ENCODE peak calls at places on chromosomes 16 and 17, in eight cellular contexts. One of them, this sample, is unnamed. For H3K4me1, the result is how much of the 10 kb centered on the place peaks cover.

GRCh38 chr16:66081967-66082366 is 284.5 kb upstream of the CDH5 start:
- DNase-seq in DND-41: no peak
- DNase-seq in upper lobe of right lung: no peak
- DNase-seq in keratinocyte: peak
- DNase-seq in small intestine: no peak
- DNase-seq in neural progenitor cell: no peak
- DNase-seq in OCI-LY7: no peak
- DNase-seq in pancreas: no peak
- DNase-seq in this sample: no peak

GRCh38 chr16:62253926-62254325 is 217.7 kb upstream of the CDH8 start:
- DNase-seq in DND-41: no peak
- DNase-seq in upper lobe of right lung: no peak
- DNase-seq in keratinocyte: peak
- DNase-seq in small intestine: no peak
- DNase-seq in neural progenitor cell: no peak
- DNase-seq in OCI-LY7: no peak
- DNase-seq in pancreas: no peak
- DNase-seq in this sample: no peak

GRCh38 chr17:69090365-69090764 is 29.6 kb upstream of the ABCA9 start:
- DNase-seq in DND-41: no peak
- DNase-seq in upper lobe of right lung: no peak
- DNase-seq in keratinocyte: no peak
- DNase-seq in small intestine: no peak
- DNase-seq in neural progenitor cell: no peak
- DNase-seq in OCI-LY7: no peak
- DNase-seq in pancreas: no peak
- DNase-seq in this sample: no peak

GRCh38 chr16:49350265-49351103 is 23.1 kb upstream of the C16orf78 start:
- DNase-seq in DND-41: peak
- DNase-seq in upper lobe of right lung: peak
- DNase-seq in keratinocyte: no peak
- DNase-seq in small intestine: peak
- DNase-seq in neural progenitor cell: peak
- DNase-seq in OCI-LY7: peak
- DNase-seq in pancreas: peak
- DNase-seq in this sample: peak

GRCh38 chr16:11672206-11673090 is 4.2 kb downstream of the SNN start:
- DNase-seq in DND-41: peak
- DNase-seq in upper lobe of right lung: no peak
- DNase-seq in keratinocyte: no peak
- DNase-seq in small intestine: no peak
- DNase-seq in neural progenitor cell: no peak
- DNase-seq in OCI-LY7: peak
- DNase-seq in pancreas: peak
- DNase-seq in this sample: no peak

GRCh38 chr16:50520451-50521245 is 27.5 kb upstream of the NKD1 start:
- DNase-seq in DND-41: no peak
- DNase-seq in upper lobe of right lung: no peak
- DNase-seq in keratinocyte: no peak
- DNase-seq in small intestine: no peak
- DNase-seq in neural progenitor cell: no peak
- DNase-seq in OCI-LY7: no peak
- DNase-seq in pancreas: no peak
- DNase-seq in this sample: no peak

GRCh38 chr16:23408242-23409201 is 44.5 kb downstream of the COG7 start:
- DNase-seq in DND-41: no peak
- DNase-seq in upper lobe of right lung: no peak
- DNase-seq in keratinocyte: no peak
- DNase-seq in small intestine: no peak
- DNase-seq in neural progenitor cell: peak
- DNase-seq in OCI-LY7: no peak
- DNase-seq in pancreas: peak
- DNase-seq in this sample: no peak

GRCh38 chr17:63120406-63120805 is 154.4 kb downstream of the TANC2 start:
- DNase-seq in DND-41: no peak
- DNase-seq in upper lobe of right lung: no peak
- DNase-seq in keratinocyte: no peak
- DNase-seq in small intestine: no peak
- DNase-seq in neural progenitor cell: no peak
- DNase-seq in OCI-LY7: no peak
- DNase-seq in pancreas: no peak
- DNase-seq in this sample: no peak

GRCh38 chr16:8026450-8026849 is 563.9 kb downstream of the TMEM114 start:
- DNase-seq in DND-41: peak
- DNase-seq in upper lobe of right lung: no peak
- DNase-seq in keratinocyte: no peak
- DNase-seq in small intestine: no peak
- DNase-seq in neural progenitor cell: peak
- DNase-seq in OCI-LY7: no peak
- DNase-seq in pancreas: no peak
- DNase-seq in this sample: no peak

GRCh38 chr17:39800540-39800939 is 62.8 kb downstream of the GRB7 start:
- DNase-seq in DND-41: peak
- DNase-seq in upper lobe of right lung: no peak
- DNase-seq in keratinocyte: no peak
- DNase-seq in small intestine: peak
- DNase-seq in neural progenitor cell: no peak
- DNase-seq in OCI-LY7: peak
- DNase-seq in pancreas: no peak
- DNase-seq in this sample: no peak

GRCh38 chr17:7862692-7863437 is 5.1 kb downstream of the CYB5D1 start:
- DNase-seq in DND-41: peak
- DNase-seq in upper lobe of right lung: no peak
- DNase-seq in keratinocyte: no peak
- DNase-seq in small intestine: no peak
- DNase-seq in neural progenitor cell: peak
- DNase-seq in OCI-LY7: peak
- DNase-seq in pancreas: peak
- DNase-seq in this sample: no peak
- H3K27ac ChIP-seq in DND-41: no peak
- H3K27ac ChIP-seq in upper lobe of right lung: no peak
- H3K27ac ChIP-seq in keratinocyte: no peak
- H3K27ac ChIP-seq in small intestine: no peak
- H3K27ac ChIP-seq in neural progenitor cell: no peak
- H3K27ac ChIP-seq in OCI-LY7: peak
- H3K27ac ChIP-seq in pancreas: no peak
- H3K27ac ChIP-seq in this sample: no peak

GRCh38 chr17:78900816-78901215 is 2.2 kb downstream of the CEP295NL start:
- DNase-seq in DND-41: no peak
- DNase-seq in upper lobe of right lung: no peak
- DNase-seq in keratinocyte: no peak
- DNase-seq in small intestine: no peak
- DNase-seq in neural progenitor cell: no peak
- DNase-seq in OCI-LY7: no peak
- DNase-seq in pancreas: no peak
- DNase-seq in this sample: no peak
- H3K4me1 ChIP-seq in DND-41: under half
- H3K4me1 ChIP-seq in upper lobe of right lung: under half
- H3K4me1 ChIP-seq in keratinocyte: under half
- H3K4me1 ChIP-seq in small intestine: under half
- H3K4me1 ChIP-seq in neural progenitor cell: under half
- H3K4me1 ChIP-seq in OCI-LY7: under half
- H3K4me1 ChIP-seq in pancreas: under half
- H3K4me1 ChIP-seq in this sample: half or more

DNA sequence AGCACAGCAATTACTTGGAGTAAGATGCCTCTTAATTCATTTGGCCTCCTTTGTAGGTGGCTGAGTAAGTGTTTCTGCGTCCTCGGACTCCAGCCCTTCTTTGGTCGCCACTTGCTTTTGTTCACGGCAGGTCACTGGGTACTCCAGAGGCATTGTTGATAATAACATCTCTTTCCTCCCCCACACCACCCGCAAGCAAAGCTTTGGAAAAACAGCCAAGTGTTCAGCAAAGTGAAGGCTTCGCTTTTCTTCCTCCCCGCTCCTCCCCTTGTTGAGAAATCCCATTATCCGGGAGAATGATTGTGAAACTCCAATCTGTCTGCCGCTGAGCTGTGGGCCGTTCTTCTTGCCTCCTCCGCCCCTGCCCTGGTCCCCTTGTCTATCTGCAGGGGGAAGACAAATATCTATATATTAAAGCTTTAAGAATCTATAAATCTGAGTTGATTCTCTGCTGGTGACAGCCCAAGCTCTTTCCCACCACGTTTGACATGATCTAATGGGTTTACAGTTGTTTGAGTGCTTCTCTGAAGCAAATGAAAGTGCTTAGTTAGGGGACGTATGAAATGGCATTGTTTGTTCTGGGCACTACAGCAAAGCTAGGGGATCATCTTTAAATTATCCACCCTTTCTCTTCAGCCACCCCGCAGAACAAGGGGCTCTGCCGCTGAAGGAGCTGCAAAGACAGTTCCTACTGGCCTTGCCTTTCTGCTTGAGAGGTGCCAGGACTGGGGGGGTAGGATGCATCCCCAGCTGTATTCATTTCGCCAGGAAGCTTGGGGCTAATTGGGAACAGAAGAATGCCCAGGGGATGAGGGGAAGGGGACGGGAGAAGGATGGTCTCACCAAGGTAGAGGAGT is 167.1 kb downstream of the CCDC182 start:
- DNase-seq in DND-41: no peak
- DNase-seq in upper lobe of right lung: no peak
- DNase-seq in keratinocyte: no peak
- DNase-seq in small intestine: no peak
- DNase-seq in neural progenitor cell: peak
- DNase-seq in OCI-LY7: no peak
- DNase-seq in pancreas: no peak
- DNase-seq in this sample: peak
- H3K4me3 ChIP-seq in DND-41: no peak
- H3K4me3 ChIP-seq in upper lobe of right lung: peak
- H3K4me3 ChIP-seq in keratinocyte: no peak
- H3K4me3 ChIP-seq in small intestine: no peak
- H3K4me3 ChIP-seq in neural progenitor cell: peak
- H3K4me3 ChIP-seq in OCI-LY7: no peak
- H3K4me3 ChIP-seq in pancreas: no peak
- H3K4me3 ChIP-seq in this sample: no peak

DNA sequence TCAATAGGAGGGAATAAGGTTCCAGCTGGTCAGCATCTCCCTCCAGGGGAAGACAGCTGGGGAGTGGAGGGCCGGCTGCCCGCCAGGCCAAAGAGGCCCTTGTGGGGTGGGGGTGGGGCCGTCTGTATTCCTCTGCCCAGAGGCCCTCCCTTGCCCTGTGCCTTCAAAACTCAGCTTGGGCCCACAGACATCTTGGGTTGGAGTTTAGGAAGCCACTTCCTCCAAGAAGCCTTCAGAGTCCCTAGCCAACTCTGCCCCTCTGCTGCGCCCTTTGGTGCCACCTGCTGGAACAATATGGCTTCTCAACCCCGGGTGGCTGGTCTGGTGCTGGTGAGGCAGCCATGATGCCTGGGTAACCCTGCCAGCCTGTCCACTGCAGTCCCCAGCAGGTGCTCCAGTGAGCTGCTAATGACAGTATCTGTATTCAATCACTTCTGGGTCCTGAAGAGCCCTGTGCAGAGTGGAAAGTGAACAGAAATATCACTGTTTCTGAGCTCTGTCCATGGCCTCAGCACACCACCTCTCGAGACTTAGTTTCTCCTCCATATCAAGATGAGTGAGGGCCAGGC is 16.7 kb downstream of the HSD11B2 start:
- DNase-seq in DND-41: peak
- DNase-seq in upper lobe of right lung: no peak
- DNase-seq in keratinocyte: no peak
- DNase-seq in small intestine: peak
- DNase-seq in neural progenitor cell: no peak
- DNase-seq in OCI-LY7: peak
- DNase-seq in pancreas: peak
- DNase-seq in this sample: no peak
- H3K27ac ChIP-seq in DND-41: peak
- H3K27ac ChIP-seq in upper lobe of right lung: no peak
- H3K27ac ChIP-seq in keratinocyte: no peak
- H3K27ac ChIP-seq in small intestine: peak
- H3K27ac ChIP-seq in neural progenitor cell: no peak
- H3K27ac ChIP-seq in OCI-LY7: no peak
- H3K27ac ChIP-seq in pancreas: no peak
- H3K27ac ChIP-seq in this sample: no peak

GRCh38 chr17:81439926-81440450 is 44.7 kb downstream of the BAHCC1 start:
- DNase-seq in DND-41: no peak
- DNase-seq in upper lobe of right lung: no peak
- DNase-seq in keratinocyte: no peak
- DNase-seq in small intestine: no peak
- DNase-seq in neural progenitor cell: no peak
- DNase-seq in OCI-LY7: no peak
- DNase-seq in pancreas: no peak
- DNase-seq in this sample: no peak
- H3K4me1 ChIP-seq in DND-41: under half
- H3K4me1 ChIP-seq in upper lobe of right lung: under half
- H3K4me1 ChIP-seq in keratinocyte: under half
- H3K4me1 ChIP-seq in small intestine: under half
- H3K4me1 ChIP-seq in neural progenitor cell: under half
- H3K4me1 ChIP-seq in OCI-LY7: under half
- H3K4me1 ChIP-seq in pancreas: under half
- H3K4me1 ChIP-seq in this sample: under half

DNA sequence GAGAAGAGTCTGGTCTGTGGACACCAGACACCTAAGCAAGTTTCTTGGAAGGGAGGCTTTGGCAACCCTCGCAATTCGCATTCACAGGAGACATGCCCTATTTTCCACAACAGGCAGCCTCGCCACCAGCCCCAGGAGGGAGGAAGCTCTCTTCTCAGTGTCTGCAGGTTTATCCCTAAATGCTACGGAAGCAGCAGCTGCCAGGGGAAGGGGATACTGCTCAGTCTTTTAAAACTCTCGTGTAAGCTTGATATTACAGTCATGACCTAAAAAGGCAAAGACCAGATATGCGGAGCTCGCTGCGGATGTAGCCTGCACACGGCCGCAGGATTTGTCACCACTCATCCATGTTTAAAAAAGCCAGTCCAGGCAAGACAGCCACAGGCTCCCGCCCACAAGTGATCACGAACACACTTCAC is 159.2 kb upstream of the RPH3AL start:
- DNase-seq in DND-41: no peak
- DNase-seq in upper lobe of right lung: no peak
- DNase-seq in keratinocyte: no peak
- DNase-seq in small intestine: no peak
- DNase-seq in neural progenitor cell: no peak
- DNase-seq in OCI-LY7: no peak
- DNase-seq in pancreas: no peak
- DNase-seq in this sample: no peak
- H3K4me3 ChIP-seq in DND-41: no peak
- H3K4me3 ChIP-seq in upper lobe of right lung: no peak
- H3K4me3 ChIP-seq in keratinocyte: no peak
- H3K4me3 ChIP-seq in small intestine: no peak
- H3K4me3 ChIP-seq in neural progenitor cell: no peak
- H3K4me3 ChIP-seq in OCI-LY7: no peak
- H3K4me3 ChIP-seq in pancreas: no peak
- H3K4me3 ChIP-seq in this sample: no peak

This sample was measured in right atrium auricular region.